ENCODE peak calls at places on chromosomes 16 and 17, in four cellular contexts. O, P, Z and U are unnamed samples. For H3K36me3, the result is how much of the 10 kb centered on the place peaks cover.

GRCh38 chr17:32490101-32490482 is 3.3 kb downstream of the CDK5R1 start:
- DNase-seq in P (no peak), O (no peak), Z (no peak), U (no peak)

GRCh38 chr16:53085539-53086450 is 31.0 kb downstream of the CHD9 start:
- DNase-seq in Z (peak), P (peak), O (no peak), U (no peak)

GRCh38 chr16:46918905-46919792 is 35.0 kb downstream of the GPT2 start:
- DNase-seq in P (no peak), Z (peak), O (peak), U (no peak)

GRCh38 chr16:86566966-86567700 is 504 bp downstream of the FOXC2 start:
- DNase-seq in P (peak), Z (peak), O (no peak), U (peak)

GRCh38 chr16:54503011-54503410 is 216.4 kb upstream of the IRX3 start:
- DNase-seq in Z (no peak), P (no peak), O (no peak), U (peak)

GRCh38 chr16:82880361-82880760 is 253.6 kb downstream of the CDH13 start:
- DNase-seq in Z (no peak), P (no peak), O (no peak), U (no peak)

GRCh38 chr17:81258292-81258691 is 19.2 kb downstream of the NDUFAF8 start:
- DNase-seq in O (no peak), P (no peak), Z (peak), U (no peak)

GRCh38 chr16:84983308-84983707 is 28.0 kb downstream of the ZDHHC7 start:
- DNase-seq in Z (no peak), O (no peak), P (no peak), U (no peak)

GRCh38 chr16:11572301-11572995 is 14.3 kb downstream of the LITAF start:
- DNase-seq in O (no peak), P (no peak), Z (no peak), U (no peak)

GRCh38 chr17:46832945-46833839 is 14.7 kb upstream of the WNT3 start:
- DNase-seq in Z (no peak), O (no peak), P (no peak), U (peak)

GRCh38 chr17:29592850-29593545 is at the start of gene ANKRD13B:
- DNase-seq in O (no peak), P (no peak), Z (peak), U (peak)

GRCh38 chr16:11330526-11331237 is 14.6 kb upstream of the RMI2 start:
- DNase-seq in Z (no peak), P (no peak), O (no peak), U (no peak)

GRCh38 chr16:58127033-58127556 is 2.1 kb downstream of the CFAP20 start:
- DNase-seq in P (peak), Z (no peak), O (no peak), U (no peak)

GRCh38 chr17:18968945-18969887 is 17.3 kb downstream of the SLC5A10 start:
- DNase-seq in P (peak), O (peak), Z (peak), U (peak)

GRCh38 chr16:53859995-53860540 is 156.1 kb downstream of the FTO start:
- DNase-seq in P (no peak), O (no peak), Z (no peak), U (no peak)

GRCh38 chr17:40632206-40632605 is 15.4 kb downstream of the SMARCE1 start:
- DNase-seq in Z (no peak), P (no peak), O (no peak), U (no peak)

GRCh38 chr17:50626037-50626574 is 8.6 kb upstream of the ABCC3 start:
- DNase-seq in Z (peak), P (peak), O (peak), U (peak)

GRCh38 chr17:77140878-77141767 is at the start of gene SEC14L1:
- DNase-seq in Z (peak), P (peak), O (peak), U (peak)

GRCh38 chr16:81568749-81569087 is 124.1 kb downstream of the CMIP start:
- DNase-seq in O (no peak), Z (no peak), P (no peak), U (no peak)

GRCh38 chr17:63082273-63082861 is 116.3 kb downstream of the TANC2 start:
- DNase-seq in O (no peak), Z (peak), P (peak), U (no peak)

GRCh38 chr17:65855675-65856074 is 294.2 kb upstream of the AXIN2 start:
- DNase-seq in O (no peak), P (no peak), Z (no peak), U (no peak)

GRCh38 chr16:87199901-87200300 is 117.3 kb downstream of the C16orf95 start:
- DNase-seq in Z (no peak), O (no peak), P (no peak), U (no peak)

GRCh38 chr16:58636474-58636873 is 6.8 kb upstream of the CNOT1 start:
- DNase-seq in Z (peak), O (no peak), P (no peak), U (no peak)

GRCh38 chr16:56734429-56734828 is 4.5 kb downstream of the NUP93 start:
- DNase-seq in P (no peak), Z (no peak), O (no peak), U (no peak)

GRCh38 chr17:75845058-75845711 is 981 bp upstream of the UNC13D start:
- DNase-seq in P (peak), O (peak), Z (peak), U (peak)
- H3K4me3 ChIP-seq in P (peak), O (no peak), Z (no peak), U (no peak)

GRCh38 chr17:41888332-41888965 is 23.2 kb upstream of the KLHL11 start:
- DNase-seq in O (no peak), P (no peak), Z (no peak), U (no peak)

GRCh38 chr17:41895617-41896016 is 23.1 kb downstream of the ACLY start:
- DNase-seq in P (no peak), Z (no peak), O (no peak), U (no peak)

GRCh38 chr17:41894791-41895331 is 23.9 kb downstream of the ACLY start:
- DNase-seq in P (no peak), Z (no peak), O (no peak), U (peak)

GRCh38 chr17:41893384-41893783 is 25.4 kb downstream of the ACLY start:
- DNase-seq in Z (no peak), P (no peak), O (no peak), U (no peak)

GRCh38 chr17:41891135-41892065 is 26.2 kb upstream of the KLHL11 start:
- DNase-seq in Z (no peak), O (no peak), P (no peak), U (no peak)
- H3K36me3 ChIP-seq in Z (under half), O (half or more), P (half or more), U (half or more)

GRCh38 chr17:17884281-17885028 is 47.7 kb upstream of the SREBF1 start:
- DNase-seq in Z (no peak), O (no peak), P (no peak), U (no peak)
- H3K4me3 ChIP-seq in Z (no peak), O (no peak), P (no peak), U (no peak)

DNA sequence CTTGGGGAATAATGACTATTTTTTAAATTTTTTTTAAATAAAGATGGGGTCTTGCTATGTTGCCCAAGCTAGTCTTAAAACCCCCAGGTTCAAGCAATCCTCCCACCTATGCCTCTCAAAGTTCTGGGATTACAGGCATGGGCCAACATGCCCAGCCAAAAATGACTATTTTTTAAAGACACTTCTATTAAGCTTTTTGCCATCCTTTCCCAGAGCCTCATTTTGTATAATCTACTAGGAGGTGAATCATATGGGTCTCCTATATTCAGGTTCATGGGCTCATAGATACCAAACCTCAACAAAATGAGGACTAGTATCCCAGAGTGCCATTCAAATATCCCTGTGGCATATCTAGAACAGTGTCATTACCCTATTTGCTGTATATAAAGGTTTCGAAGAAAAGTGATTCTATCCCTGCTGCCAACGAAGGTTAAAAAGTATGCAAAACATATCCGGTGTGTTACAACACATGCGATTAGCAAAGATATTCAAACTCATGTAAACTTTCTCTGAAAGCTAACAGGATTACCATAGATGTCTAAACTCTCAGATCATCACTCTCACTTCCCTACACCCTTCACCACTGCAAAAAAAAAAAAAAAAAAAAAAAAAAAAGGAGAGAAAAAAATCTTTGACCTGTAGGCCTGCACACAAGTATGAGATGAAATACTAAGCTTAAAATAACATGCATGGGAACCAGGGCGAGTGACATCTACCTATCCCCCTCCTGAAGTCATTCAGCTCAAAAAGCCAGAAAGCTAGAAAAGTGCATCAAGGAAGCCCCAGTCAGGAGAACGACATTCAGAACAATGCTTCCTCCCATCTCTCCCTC is 23.5 kb downstream of the XPO6 start:
- DNase-seq in Z (no peak), O (no peak), P (no peak), U (no peak)
- H3K36me3 ChIP-seq in Z (under half), O (under half), P (under half), U (under half)

GRCh38 chr17:20919990-20920812 is 122.6 kb downstream of the USP22 start:
- DNase-seq in O (no peak), Z (no peak), P (no peak), U (no peak)

GRCh38 chr17:20916383-20916782 is 126.4 kb downstream of the USP22 start:
- DNase-seq in Z (no peak), P (peak), O (no peak), U (no peak)

GRCh38 chr17:20914658-20915057 is 128.2 kb downstream of the USP22 start:
- DNase-seq in O (no peak), Z (no peak), P (no peak), U (no peak)
- H3K4me3 ChIP-seq in O (no peak), Z (no peak), P (no peak), U (no peak)

GRCh38 chr17:7238418-7239090 is 703 bp downstream of the PHF23 start:
- DNase-seq in O (no peak), Z (peak), P (no peak), U (peak)
- H3K36me3 ChIP-seq in O (under half), Z (under half), P (under half), U (under half)

GRCh38 chr16:69796285-69797118 is 34.4 kb downstream of the WWP2 start:
- DNase-seq in P (peak), Z (peak), O (no peak), U (no peak)
- H3K4me3 ChIP-seq in P (no peak), Z (no peak), O (no peak), U (no peak)